ENCODE peak calls at places on chromosomes 3 and 15, in five cellular contexts. X is prostate gland, G is GM23248, Z is thoracic aorta, S is upper lobe of left lung. J is an unnamed sample.
A peak's percentile ranks its signal among the peaks of the same experiment; 100 is the strongest.

GRCh38 chr3:85726241-85726640 is 767.5 kb downstream of the CADM2 start:
- DNase-seq in X (no peak), G (no peak), Z (no peak), S (no peak), J (no peak)

GRCh38 chr3:125403789-125404188 is 28.7 kb upstream of the ZNF148 start:
- DNase-seq in X (no peak), G (peak; percentile 75), Z (no peak), S (no peak), J (no peak)

GRCh38 chr3:179871782-179872181 is 165.0 kb downstream of the PEX5L start:
- DNase-seq in X (no peak), G (peak; percentile 7), Z (no peak), S (no peak), J (no peak)

GRCh38 chr3:112131111-112131510 is 1.9 kb downstream of the GCSAM start:
- DNase-seq in X (no peak), G (no peak), Z (no peak), S (no peak), J (no peak)

GRCh38 chr3:51673802-51674654 is 3.0 kb downstream of the TEX264 start:
- DNase-seq in X (no peak), G (no peak), Z (no peak), S (no peak), J (no peak)

GRCh38 chr3:144762091-144762490 is 790.5 kb downstream of the DIPK2A start:
- DNase-seq in X (no peak), G (no peak), Z (no peak), S (no peak), J (no peak)

GRCh38 chr15:79053894-79054293 is 36.7 kb downstream of the RASGRF1 start:
- DNase-seq in X (no peak), G (no peak), Z (no peak), S (no peak), J (no peak)

GRCh38 chr3:98692787-98693473 is 70.2 kb upstream of the ST3GAL6 start:
- DNase-seq in X (no peak), G (no peak), Z (no peak), S (no peak), J (no peak)

GRCh38 chr15:43270676-43271306 is 4.1 kb upstream of the TGM5 start:
- DNase-seq in X (no peak), G (no peak), Z (no peak), S (no peak), J (no peak)

GRCh38 chr15:43274136-43274535 is 7.4 kb upstream of the TGM5 start:
- DNase-seq in X (peak; percentile 71), G (peak; percentile 37), Z (no peak), S (no peak), J (peak; percentile 99)

GRCh38 chr15:43270113-43270665 is 3.5 kb upstream of the TGM5 start:
- DNase-seq in X (no peak), G (no peak), Z (no peak), S (no peak), J (no peak)

GRCh38 chr15:43275736-43276562 is 9.2 kb upstream of the TGM5 start:
- DNase-seq in X (peak; percentile 49), G (no peak), Z (no peak), S (no peak), J (peak; percentile 24)

DNA sequence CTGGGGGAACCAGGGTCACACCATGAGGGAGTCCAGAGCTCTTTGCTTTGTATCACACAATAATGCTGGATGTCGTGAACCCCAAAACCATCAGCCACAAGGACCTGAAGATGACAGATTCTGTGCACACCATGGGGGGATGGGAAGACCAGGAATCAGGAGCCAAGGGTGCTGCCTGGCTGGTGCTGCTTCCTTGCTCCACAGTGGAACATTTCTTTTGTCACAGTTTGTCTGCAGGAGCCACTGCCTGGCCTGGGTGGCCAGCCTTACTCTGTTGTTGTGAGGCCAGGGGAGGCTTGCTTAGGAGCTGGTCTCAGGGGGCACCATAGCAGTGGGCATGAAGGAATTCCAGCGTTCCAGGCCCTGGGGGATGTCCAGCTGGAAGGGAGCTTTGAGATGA is 6.5 kb upstream of the TGM5 start:
- DNase-seq in X (no peak), G (no peak), Z (no peak), S (no peak), J (no peak)
- H3K27me3 ChIP-seq in X (no peaks in the 10 kb centered on the region), G (peaks cover 39% of the 10 kb centered on the region), Z (no peaks in the 10 kb centered on the region), S (no peaks in the 10 kb centered on the region), J (no peaks in the 10 kb centered on the region)

DNA sequence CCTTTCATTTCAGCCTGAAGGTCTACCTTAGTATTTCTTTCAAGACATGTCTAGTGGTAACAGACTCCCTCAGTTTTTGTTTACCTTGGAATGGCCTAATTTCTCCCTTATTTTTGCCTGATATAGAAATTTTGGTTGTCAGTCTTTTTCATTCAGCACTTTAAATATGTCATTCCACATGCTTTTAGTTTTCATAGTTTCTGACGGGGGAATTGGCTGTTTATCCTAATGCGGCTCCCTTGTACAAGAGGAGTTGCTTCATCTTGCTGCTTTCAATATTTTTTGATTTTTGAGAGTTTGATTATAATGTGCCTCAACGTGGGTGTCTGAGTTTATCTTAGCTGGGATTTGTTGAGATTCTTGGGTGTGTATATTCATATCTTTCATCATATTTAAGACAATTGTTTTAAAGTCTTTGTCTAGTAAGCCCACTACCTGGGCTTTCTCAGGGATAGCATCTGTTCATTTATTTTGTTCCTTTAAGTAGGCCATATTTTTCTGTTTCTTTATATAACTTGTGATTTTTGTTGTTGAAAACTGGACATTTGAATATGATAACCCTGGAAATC is 51.1 kb upstream of the PYDC2 start:
- DNase-seq in X (no peak), G (peak; percentile 11), Z (no peak), S (no peak), J (no peak)
- H3K27me3 ChIP-seq in X (no peaks in the 10 kb centered on the region), G (no peaks in the 10 kb centered on the region), Z (no peaks in the 10 kb centered on the region), S (no peaks in the 10 kb centered on the region), J (no peaks in the 10 kb centered on the region)

DNA sequence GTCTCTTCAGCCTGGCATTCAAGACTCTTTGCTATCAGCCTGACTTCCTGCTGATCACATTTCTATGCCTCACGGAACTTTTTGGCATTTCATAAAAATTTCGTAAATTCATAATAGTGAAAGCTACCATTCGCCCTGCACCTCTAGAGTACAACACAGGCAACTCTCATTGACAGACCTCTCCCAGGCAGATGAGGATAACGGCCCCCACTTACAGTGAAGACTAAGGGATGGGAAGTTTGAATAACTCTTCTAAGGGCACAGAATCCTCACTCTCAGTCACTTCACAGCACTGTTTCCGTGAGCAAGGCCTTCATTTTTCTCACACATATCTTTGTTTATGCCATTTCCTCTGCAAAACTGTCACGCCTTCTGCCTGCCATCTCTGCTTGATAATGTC is 224.2 kb upstream of the HES1 start:
- DNase-seq in X (no peak), G (no peak), Z (no peak), S (no peak), J (no peak)
- H3K27me3 ChIP-seq in X (no peaks in the 10 kb centered on the region), G (peaks cover 32% of the 10 kb centered on the region), Z (no peaks in the 10 kb centered on the region), S (no peaks in the 10 kb centered on the region), J (no peaks in the 10 kb centered on the region)

GRCh38 chr15:39595621-39596221 is 14.8 kb downstream of the THBS1 start:
- DNase-seq in X (no peak), G (peak; percentile 58), Z (no peak), S (no peak), J (no peak)
- H3K27me3 ChIP-seq in X (no peaks in the 10 kb centered on the region), G (no peaks in the 10 kb centered on the region), Z (no peaks in the 10 kb centered on the region), S (no peaks in the 10 kb centered on the region), J (no peaks in the 10 kb centered on the region)

GRCh38 chr3:58989173-58989572 is 60.7 kb downstream of the CFAP20DC start:
- DNase-seq in X (no peak), G (peak; percentile 64), Z (no peak), S (no peak), J (no peak)

GRCh38 chr3:58991623-58992022 is 58.2 kb downstream of the CFAP20DC start:
- DNase-seq in X (no peak), G (no peak), Z (no peak), S (no peak), J (no peak)

GRCh38 chr3:58988041-58988440 is 61.8 kb downstream of the CFAP20DC start:
- DNase-seq in X (no peak), G (no peak), Z (no peak), S (no peak), J (no peak)

DNA sequence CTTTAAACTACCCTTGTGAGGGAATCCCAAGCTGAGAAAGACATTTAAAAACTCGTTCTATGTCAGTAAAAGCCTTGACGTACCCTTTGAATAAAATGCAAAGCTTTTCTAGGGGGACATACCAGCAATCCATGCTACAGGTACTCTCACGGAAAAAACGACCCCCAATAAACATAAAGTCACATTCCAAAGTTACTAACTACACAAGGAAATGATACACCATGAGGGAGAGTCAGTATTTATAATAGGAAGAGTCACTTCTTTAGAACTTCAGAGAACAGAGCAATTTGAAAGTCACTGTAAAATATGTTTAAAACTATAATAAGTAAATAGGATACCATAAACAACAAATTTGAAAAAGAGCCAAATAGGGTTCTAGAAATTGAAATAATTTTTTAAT is 63.2 kb downstream of the CFAP20DC start:
- DNase-seq in X (no peak), G (no peak), Z (no peak), S (no peak), J (no peak)
- H3K27me3 ChIP-seq in X (no peaks in the 10 kb centered on the region), G (no peaks in the 10 kb centered on the region), Z (no peaks in the 10 kb centered on the region), S (no peaks in the 10 kb centered on the region), J (no peaks in the 10 kb centered on the region)

GRCh38 chr15:96053039-96054021 is 277.2 kb upstream of the NR2F2 start:
- DNase-seq in X (peak; percentile 42), G (peak; percentile 9), Z (no peak), S (peak; percentile 92), J (peak; percentile 77)

GRCh38 chr15:96052572-96053038 is 277.9 kb upstream of the NR2F2 start:
- DNase-seq in X (no peak), G (no peak), Z (no peak), S (no peak), J (no peak)

GRCh38 chr15:96052154-96052553 is 278.3 kb upstream of the NR2F2 start:
- DNase-seq in X (no peak), G (no peak), Z (no peak), S (no peak), J (no peak)

GRCh38 chr15:96054029-96054428 is 276.5 kb upstream of the NR2F2 start:
- DNase-seq in X (no peak), G (no peak), Z (no peak), S (no peak), J (no peak)

GRCh38 chr15:96054606-96055005 is 275.9 kb upstream of the NR2F2 start:
- DNase-seq in X (no peak), G (no peak), Z (no peak), S (no peak), J (no peak)
- H3K27me3 ChIP-seq in X (no peaks in the 10 kb centered on the region), G (no peaks in the 10 kb centered on the region), Z (no peaks in the 10 kb centered on the region), S (no peaks in the 10 kb centered on the region), J (no peaks in the 10 kb centered on the region)

GRCh38 chr3:147390589-147391569 is 15.5 kb downstream of the ZIC4 start:
- DNase-seq in X (no peak), G (no peak), Z (no peak), S (peak; percentile 84), J (no peak)

GRCh38 chr3:147385059-147386012 is 21.0 kb downstream of the ZIC4 start:
- DNase-seq in X (no peak), G (no peak), Z (no peak), S (no peak), J (no peak)

GRCh38 chr3:147388395-147389264 is 17.7 kb downstream of the ZIC4 start:
- DNase-seq in X (no peak), G (no peak), Z (no peak), S (no peak), J (no peak)

GRCh38 chr3:147389265-147390175 is 16.8 kb downstream of the ZIC4 start:
- DNase-seq in X (no peak), G (no peak), Z (no peak), S (no peak), J (no peak)

GRCh38 chr3:147387550-147388394 is 18.6 kb downstream of the ZIC4 start:
- DNase-seq in X (no peak), G (no peak), Z (no peak), S (no peak), J (no peak)
- H3K27me3 ChIP-seq in X (peaks cover 71% of the 10 kb centered on the region), G (no peaks in the 10 kb centered on the region), Z (peaks cover 13% of the 10 kb centered on the region), S (no peaks in the 10 kb centered on the region), J (peaks cover 35% of the 10 kb centered on the region)

J was measured in gastrocnemius medialis.